ENCODE peak calls at places on chromosomes 2 and 18, in ten cellular contexts. U is NCI-H526; P is brain microvascular endothelial cell; Y is activated CD4-positive, alpha-beta T cell treated with anti-CD3 and anti-CD28 coated beads for 24 hours; O is iris pigment epithelial cell; K is cardiac muscle cell; Z is astrocyte of the spinal cord; B is cardiac septum; L is Calu3; M is NCI-H1436 treated with DMSO at 0.1 percent for 48 hours. F is an unnamed sample.
A peak's percentile ranks its signal among the peaks of the same experiment; 100 is the strongest.

GRCh38 chr18:32040936-32041335 is 22.3 kb downstream of the RNF125 start:
- DNase-seq in P (no peak), Z (no peak), M (no peak), U (peak; percentile 35), K (no peak), L (no peak), Y (peak; percentile 29), B (no peak), O (no peak), F (no peak)

GRCh38 chr2:58501371-58501770 is 260.2 kb upstream of the FANCL start:
- DNase-seq in K (no peak), U (no peak), L (no peak), Y (no peak), B (no peak), Z (no peak), O (no peak), M (no peak), P (no peak), F (no peak)

GRCh38 chr2:99424391-99424790 is 65.4 kb downstream of the REV1 start:
- DNase-seq in U (no peak), Z (no peak), K (no peak), M (no peak), B (no peak), L (no peak), P (no peak), O (no peak), Y (no peak), F (no peak)

GRCh38 chr18:75218064-75218463 is 7.5 kb downstream of the TSHZ1 start:
- DNase-seq in K (no peak), B (no peak), M (no peak), O (no peak), Y (no peak), U (no peak), Z (no peak), P (no peak), L (no peak), F (no peak)

GRCh38 chr2:239106314-239106908 is 258.5 kb downstream of the TWIST2 start:
- DNase-seq in P (peak; percentile 60), M (no peak), Z (peak; percentile 48), Y (no peak), O (peak; percentile 62), K (peak; percentile 61), L (peak; percentile 74), B (no peak), U (no peak), F (peak; percentile 77)

GRCh38 chr18:48570313-48570712 is 31.5 kb downstream of the CTIF start:
- DNase-seq in K (no peak), P (no peak), Z (no peak), L (no peak), M (no peak), B (no peak), O (no peak), U (no peak), Y (no peak), F (no peak)

GRCh38 chr18:62954341-62954740 is 239.0 kb downstream of the PHLPP1 start:
- DNase-seq in O (peak; percentile 51), Z (peak; percentile 66), M (no peak), L (no peak), K (no peak), P (peak; percentile 44), B (no peak), Y (no peak), U (no peak), F (no peak)

GRCh38 chr18:63457987-63458386 is 18.8 kb upstream of the SERPINB5 start:
- DNase-seq in L (no peak), Z (no peak), M (no peak), B (no peak), O (no peak), Y (no peak), P (no peak), K (no peak), U (no peak), F (no peak)

GRCh38 chr2:238290079-238290478 is 1.7 kb upstream of the PER2 start:
- DNase-seq in K (peak; percentile 62), O (no peak), P (no peak), U (peak; percentile 84), Y (no peak), Z (peak; percentile 43), B (no peak), L (peak; percentile 89), M (peak; percentile 27), F (peak; percentile 52)

GRCh38 chr2:236164201-236164982 is 3.8 kb downstream of the GBX2 start:
- DNase-seq in Y (no peak), P (no peak), M (no peak), L (no peak), B (no peak), U (no peak), O (no peak), Z (no peak), K (peak; percentile 65), F (no peak)

GRCh38 chr2:119546446-119546765 is 2.2 kb downstream of the CFAP221 start:
- DNase-seq in P (no peak), U (no peak), L (no peak), K (peak; percentile 47), O (no peak), M (no peak), Y (no peak), Z (no peak), B (no peak), F (no peak)

GRCh38 chr18:46756559-46757201 is at the start of gene ST8SIA5:
- DNase-seq in K (peak; percentile 47), B (no peak), U (no peak), P (no peak), L (no peak), Y (no peak), O (no peak), M (no peak), Z (no peak), F (no peak)

F was measured in ELR.